ENCODE peak calls at places on chromosomes 6 and 20, in nine cellular contexts. P is right cardiac atrium; K is effector memory CD4-positive, alpha-beta T cell; E is CD4-positive, alpha-beta memory T cell; C is Peyer's patch; U is ovary; B is uterus; N is PC-9; V is GM23248. X is an unnamed sample.

GRCh38 chr6:136989591-136990578 is 54.9 kb downstream of the IL20RA start:
- DNase-seq in P (no peak), K (no peak), E (no peak), C (no peak), U (peak; percentile 38), B (peak; percentile 57), N (peak; percentile 30), V (peak; percentile 28), X (peak; percentile 45)

GRCh38 chr6:3635482-3635881 is 116.0 kb downstream of the PXDC1 start:
- DNase-seq in P (no peak), K (no peak), E (no peak), C (no peak), U (no peak), B (no peak), N (no peak), V (no peak), X (no peak)

GRCh38 chr6:4693566-4693965 is 82.6 kb upstream of the CDYL start:
- DNase-seq in P (no peak), K (no peak), E (no peak), C (no peak), U (no peak), B (no peak), N (no peak), V (no peak), X (no peak)

GRCh38 chr6:17493286-17493685 is 99.9 kb downstream of the CAP2 start:
- DNase-seq in P (no peak), K (no peak), E (no peak), C (no peak), U (no peak), B (peak; percentile 62), N (peak; percentile 8), V (peak; percentile 72), X (no peak)

GRCh38 chr6:37052027-37052628 is 46.7 kb downstream of the FGD2 start:
- DNase-seq in P (peak; percentile 15), K (no peak), E (no peak), C (no peak), U (no peak), B (no peak), N (no peak), V (no peak), X (no peak)

GRCh38 chr6:17957488-17957887 is 29.9 kb downstream of the KIF13A start:
- DNase-seq in P (no peak), K (no peak), E (no peak), C (no peak), U (no peak), B (no peak), N (no peak), V (peak; percentile 46), X (no peak)

GRCh38 chr6:42086665-42087050 is 36.3 kb downstream of the TAF8 start:
- DNase-seq in P (no peak), K (no peak), E (no peak), C (no peak), U (no peak), B (no peak), N (no peak), V (no peak), X (no peak)

GRCh38 chr6:161169690-161170089 is 104.2 kb downstream of the AGPAT4 start:
- DNase-seq in P (peak; percentile 45), K (no peak), E (no peak), C (no peak), U (peak; percentile 63), B (peak; percentile 62), N (no peak), V (peak; percentile 64), X (peak; percentile 67)

GRCh38 chr6:106187424-106187982 is 101.4 kb downstream of the PRDM1 start:
- DNase-seq in P (no peak), K (no peak), E (no peak), C (no peak), U (no peak), B (no peak), N (no peak), V (no peak), X (no peak)

GRCh38 chr6:106186172-106186571 is 100.0 kb downstream of the PRDM1 start:
- DNase-seq in P (no peak), K (no peak), E (no peak), C (no peak), U (no peak), B (no peak), N (no peak), V (no peak), X (no peak)

GRCh38 chr6:106185626-106186025 is 99.5 kb downstream of the PRDM1 start:
- DNase-seq in P (no peak), K (no peak), E (no peak), C (no peak), U (no peak), B (no peak), N (no peak), V (no peak), X (no peak)

GRCh38 chr6:106186714-106187113 is 100.6 kb downstream of the PRDM1 start:
- DNase-seq in P (no peak), K (no peak), E (no peak), C (no peak), U (no peak), B (no peak), N (no peak), V (no peak), X (no peak)

DNA sequence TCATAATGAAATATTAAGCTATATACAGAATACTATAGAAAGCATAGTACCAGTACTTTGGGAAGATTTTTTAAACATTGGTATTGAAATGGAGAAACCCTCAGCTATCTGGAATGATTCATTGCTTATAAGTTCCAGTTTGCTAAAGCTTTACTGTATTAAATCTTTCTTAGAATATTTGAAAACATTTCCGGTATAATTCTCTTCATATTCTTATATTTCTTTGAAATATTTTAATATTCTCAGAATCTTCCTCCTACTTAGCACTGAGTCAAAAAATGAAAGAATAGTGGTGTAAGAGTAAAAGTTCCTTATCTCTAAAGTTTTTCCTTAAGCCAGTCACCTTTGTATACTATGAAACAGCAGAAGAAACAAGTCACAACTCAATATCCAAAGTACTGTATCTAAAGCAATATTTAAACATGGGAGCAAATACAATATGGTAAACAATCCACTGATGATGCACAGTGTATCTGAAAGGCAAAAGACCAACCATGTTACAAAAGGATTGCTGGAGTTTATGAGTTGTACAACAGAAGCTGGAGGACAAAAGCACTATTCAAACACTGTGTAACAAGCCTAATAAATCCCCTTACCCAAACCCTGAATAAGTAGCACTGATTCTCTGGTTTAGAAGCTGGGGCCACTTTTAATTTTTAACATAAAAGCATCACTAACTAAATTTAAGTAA is 102.1 kb downstream of the PRDM1 start:
- DNase-seq in P (no peak), K (no peak), E (no peak), C (no peak), U (no peak), B (no peak), N (no peak), V (no peak), X (no peak)
- H3K4me1 ChIP-seq in P (no peaks in the 10 kb centered on the region), K (peaks cover 8% of the 10 kb centered on the region), E (peaks cover 62% of the 10 kb centered on the region), C (no peaks in the 10 kb centered on the region), U (no peaks in the 10 kb centered on the region), B (no peaks in the 10 kb centered on the region), N (no peaks in the 10 kb centered on the region), V (peaks cover 39% of the 10 kb centered on the region), X (no peaks in the 10 kb centered on the region)

GRCh38 chr6:116106146-116106545 is 5.5 kb downstream of the NT5DC1 start:
- DNase-seq in P (no peak), K (no peak), E (no peak), C (no peak), U (no peak), B (no peak), N (no peak), V (no peak), X (no peak)

GRCh38 chr6:116101790-116102189 is 1.1 kb downstream of the NT5DC1 start:
- DNase-seq in P (no peak), K (no peak), E (no peak), C (no peak), U (no peak), B (no peak), N (no peak), V (peak; percentile 8), X (no peak)

GRCh38 chr6:116102856-116103255 is 2.2 kb downstream of the NT5DC1 start:
- DNase-seq in P (no peak), K (no peak), E (no peak), C (no peak), U (no peak), B (no peak), N (no peak), V (no peak), X (no peak)

GRCh38 chr6:116108836-116109235 is 8.2 kb downstream of the NT5DC1 start:
- DNase-seq in P (no peak), K (no peak), E (no peak), C (no peak), U (no peak), B (no peak), N (no peak), V (no peak), X (no peak)

DNA sequence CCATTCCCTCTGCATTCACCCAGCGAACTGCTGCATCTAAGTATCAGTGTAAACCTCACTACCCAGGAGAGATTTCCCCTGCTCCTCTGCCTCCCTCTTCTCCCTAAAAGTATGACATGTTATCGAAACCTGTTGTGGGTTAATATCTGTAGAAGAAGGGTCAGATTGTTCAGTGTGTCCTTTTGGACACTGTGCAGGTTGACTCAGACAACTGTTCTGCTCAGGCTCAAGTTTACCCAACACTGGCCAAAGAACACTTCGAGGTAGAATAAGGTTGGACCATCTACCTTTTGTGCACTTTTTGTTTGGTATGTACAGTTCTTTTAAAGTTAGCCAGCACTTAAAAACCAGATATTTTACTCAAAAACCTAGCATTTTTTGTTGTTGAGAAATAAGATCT is 4.6 kb downstream of the NT5DC1 start:
- DNase-seq in P (no peak), K (no peak), E (no peak), C (no peak), U (no peak), B (no peak), N (no peak), V (no peak), X (no peak)
- H3K4me1 ChIP-seq in P (peaks cover 8% of the 10 kb centered on the region), K (peaks cover 23% of the 10 kb centered on the region), E (peaks cover 50% of the 10 kb centered on the region), C (peaks cover 13% of the 10 kb centered on the region), U (no peaks in the 10 kb centered on the region), B (no peaks in the 10 kb centered on the region), N (peaks cover 15% of the 10 kb centered on the region), V (peaks cover 13% of the 10 kb centered on the region), X (peaks cover 33% of the 10 kb centered on the region)

DNA sequence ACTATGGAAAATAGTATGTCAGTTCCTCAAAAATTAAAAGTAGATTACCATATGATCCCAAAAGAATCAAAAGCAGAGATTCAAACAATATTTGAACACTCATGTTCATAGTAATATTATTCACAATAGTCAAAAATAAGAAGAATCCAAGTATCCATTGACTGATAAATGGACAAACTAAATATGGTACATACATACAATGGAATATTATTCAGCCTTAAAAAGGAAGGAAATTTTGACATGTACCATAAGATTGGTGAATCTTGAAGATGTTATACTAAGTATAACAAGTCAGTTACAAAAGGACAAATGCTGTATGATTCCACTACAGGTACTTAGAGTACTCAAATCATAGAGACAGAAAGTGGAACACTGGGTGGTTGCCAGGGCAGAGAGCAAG is 88.3 kb upstream of the TMEM30A start:
- DNase-seq in P (no peak), K (no peak), E (no peak), C (no peak), U (no peak), B (no peak), N (no peak), V (no peak), X (no peak)
- H3K4me1 ChIP-seq in P (peaks cover 9% of the 10 kb centered on the region), K (no peaks in the 10 kb centered on the region), E (no peaks in the 10 kb centered on the region), C (no peaks in the 10 kb centered on the region), U (no peaks in the 10 kb centered on the region), B (no peaks in the 10 kb centered on the region), N (no peaks in the 10 kb centered on the region), V (no peaks in the 10 kb centered on the region), X (no peaks in the 10 kb centered on the region)

DNA sequence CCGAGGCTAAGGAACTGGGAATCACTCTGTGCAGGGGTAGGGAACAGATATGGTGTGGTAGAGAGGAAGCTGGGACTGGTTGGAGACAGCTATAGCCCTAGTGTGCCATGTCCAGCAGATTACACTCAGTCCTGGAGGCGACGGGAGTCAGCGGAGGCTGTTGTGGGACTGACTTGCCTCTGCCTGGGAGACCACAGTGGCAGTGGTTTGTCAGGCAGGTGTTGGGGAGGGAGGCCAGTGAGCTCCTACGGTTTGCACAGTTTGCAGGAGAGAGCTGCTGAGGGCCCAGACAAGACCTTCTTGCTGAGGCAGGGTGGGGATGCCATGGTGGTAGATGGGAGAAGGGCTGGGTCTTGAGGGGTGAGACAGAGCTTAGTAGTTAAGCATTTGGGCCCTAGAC is 4.9 kb downstream of the PLCG1 start:
- DNase-seq in P (no peak), K (no peak), E (no peak), C (no peak), U (no peak), B (no peak), N (no peak), V (no peak), X (no peak)
- H3K4me1 ChIP-seq in P (peaks cover 55% of the 10 kb centered on the region), K (peaks cover 76% of the 10 kb centered on the region), E (peaks cover 82% of the 10 kb centered on the region), C (peaks cover 31% of the 10 kb centered on the region), U (peaks cover 47% of the 10 kb centered on the region), B (peaks cover 16% of the 10 kb centered on the region), N (peaks cover 11% of the 10 kb centered on the region), V (peaks cover 18% of the 10 kb centered on the region), X (peaks cover 38% of the 10 kb centered on the region)

X was measured in body of pancreas.